ENCODE peak calls at places on chromosomes 2 and 18, in five cellular contexts. G is M059J; Q is ecto neural progenitor cell; W is RPMI7951; R is stimulated activated CD4-positive, alpha-beta T cell treated with anti-CD3 and anti-CD28 coated beads, Interleukin-12 subunit alpha, Interleukin-12 subunit beta, amount 100 ng/mL, for 4 hours. I is an unnamed sample.
A peak's percentile ranks its signal among the peaks of the same experiment; 100 is the strongest.

GRCh38 chr2:216865658-216866057 is 5.8 kb upstream of the TNP1 start:
- DNase-seq in G (no peak), Q (no peak), W (no peak), R (no peak), I (no peak)

GRCh38 chr2:222307138-222307756 is 8.4 kb upstream of the PAX3 start:
- DNase-seq in G (no peak), Q (peak; percentile 70), W (no peak), R (no peak), I (peak; percentile 75)

GRCh38 chr2:237632991-237633629 is 5.7 kb downstream of the LRRFIP1 start:
- DNase-seq in G (no peak), Q (no peak), W (no peak), R (no peak), I (no peak)

GRCh38 chr18:33820517-33821368 is 242.7 kb downstream of the ASXL3 start:
- DNase-seq in G (no peak), Q (peak; percentile 49), W (no peak), R (no peak), I (peak; percentile 55)

GRCh38 chr2:101150306-101151140 is 659 bp downstream of the TBC1D8 start:
- DNase-seq in G (peak; percentile 31), Q (peak; percentile 67), W (peak; percentile 29), R (peak; percentile 24), I (peak; percentile 63)

GRCh38 chr18:32441536-32441935 is 29.1 kb downstream of the GAREM1 start:
- DNase-seq in G (no peak), Q (no peak), W (no peak), R (no peak), I (no peak)

GRCh38 chr2:168717790-168718502 is 84.5 kb upstream of the NOSTRIN start:
- DNase-seq in G (peak; percentile 16), Q (no peak), W (peak; percentile 30), R (no peak), I (no peak)

GRCh38 chr2:6780765-6781274 is 84.9 kb downstream of the CMPK2 start:
- DNase-seq in G (peak; percentile 37), Q (no peak), W (peak; percentile 89), R (no peak), I (no peak)

I was measured in islet precursor cell.